ENCODE peak calls at places on chromosomes 5 and 9, in eight cellular contexts. W is neuronal stem cell; M is mesenchymal stem cell; N is tibial nerve; C is fibroblast of lung; U is left ventricle myocardium inferior; X is tibial artery; O is CD4-positive, alpha-beta memory T cell. L is an unnamed sample. For H3K4me1, the result is how much of the 10 kb centered on the place peaks cover.

GRCh38 chr5:38655691-38656090 is 99.2 kb upstream of the LIFR start:
- DNase-seq in W (no peak), M (no peak), N (no peak), C (no peak), U (no peak), X (no peak), O (no peak), L (no peak)

GRCh38 chr5:24633705-24634325 is 11.0 kb downstream of the CDH10 start:
- DNase-seq in W (peak), M (peak), N (no peak), C (peak), U (no peak), X (no peak), O (no peak), L (no peak)

GRCh38 chr9:32782476-32783167 is 718 bp upstream of the TMEM215 start:
- DNase-seq in W (no peak), M (no peak), N (no peak), C (no peak), U (no peak), X (no peak), O (no peak), L (no peak)

GRCh38 chr9:33447404-33448158 is at the start of gene AQP3:
- DNase-seq in W (peak), M (peak), N (peak), C (peak), U (peak), X (peak), O (peak), L (no peak)

GRCh38 chr9:85115473-85115872 is 445.9 kb downstream of the NTRK2 start:
- DNase-seq in W (no peak), M (no peak), N (no peak), C (no peak), U (no peak), X (no peak), O (no peak), L (no peak)

GRCh38 chr9:129497064-129497836 is 123.7 kb downstream of the C9orf50 start:
- DNase-seq in W (no peak), M (peak), N (no peak), C (no peak), U (peak), X (peak), O (no peak), L (peak)

GRCh38 chr9:128456613-128457061 is 831 bp downstream of the ODF2 start:
- DNase-seq in W (peak), M (peak), N (peak), C (peak), U (peak), X (peak), O (peak), L (peak)

GRCh38 chr5:72445969-72446368 is 61.2 kb downstream of the ZNF366 start:
- DNase-seq in W (no peak), M (no peak), N (no peak), C (no peak), U (no peak), X (no peak), O (no peak), L (no peak)

GRCh38 chr5:74016373-74016772 is 390.4 kb downstream of the ARHGEF28 start:
- DNase-seq in W (no peak), M (no peak), N (no peak), C (no peak), U (no peak), X (no peak), O (no peak), L (no peak)

GRCh38 chr9:92397853-92398252 is 6.5 kb downstream of the OGN start:
- DNase-seq in W (no peak), M (no peak), N (no peak), C (no peak), U (no peak), X (no peak), O (no peak), L (no peak)

GRCh38 chr9:113393281-113393680 is 7.8 kb downstream of the ALAD start:
- DNase-seq in W (no peak), M (no peak), N (no peak), C (no peak), U (no peak), X (no peak), O (no peak), L (no peak)

GRCh38 chr9:133120343-133121199 is 469 bp downstream of the RALGDS start:
- DNase-seq in W (no peak), M (no peak), N (no peak), C (no peak), U (no peak), X (no peak), O (peak), L (no peak)

GRCh38 chr9:1962036-1962535 is 53.1 kb upstream of the SMARCA2 start:
- DNase-seq in W (no peak), M (no peak), N (no peak), C (no peak), U (no peak), X (no peak), O (no peak), L (no peak)

DNA sequence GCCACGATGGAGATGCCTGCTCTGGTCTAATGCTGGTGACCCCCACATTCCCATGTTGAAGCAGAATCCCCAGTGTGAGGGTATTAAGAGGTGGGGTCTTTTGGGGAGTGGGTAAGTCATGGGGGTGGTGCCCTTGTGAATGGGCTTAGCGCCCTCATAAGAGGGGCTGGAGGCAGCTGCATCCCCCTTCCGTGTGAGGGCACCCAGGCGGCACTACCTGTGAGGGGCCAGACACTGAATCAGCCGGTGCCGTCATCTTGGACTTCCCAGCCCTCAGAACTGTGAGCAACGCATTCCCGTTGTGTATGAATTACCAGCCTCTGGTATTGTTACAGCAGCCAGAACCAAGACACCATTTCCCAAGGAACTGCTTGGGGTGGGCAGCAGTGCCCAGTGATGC is 27.0 kb upstream of the RNF130 start:
- DNase-seq in W (no peak), M (no peak), N (no peak), C (no peak), U (no peak), X (no peak), O (no peak), L (no peak)
- H3K27ac ChIP-seq in W (no peak), M (no peak), N (no peak), C (no peak), U (no peak), X (no peak), O (no peak), L (no peak)

GRCh38 chr9:125953314-125954019 is 206.3 kb downstream of the PBX3 start:
- DNase-seq in W (no peak), M (no peak), N (no peak), C (no peak), U (no peak), X (no peak), O (no peak), L (no peak)
- H3K4me3 ChIP-seq in W (no peak), M (no peak), N (no peak), C (no peak), U (no peak), X (no peak), O (no peak), L (no peak)

DNA sequence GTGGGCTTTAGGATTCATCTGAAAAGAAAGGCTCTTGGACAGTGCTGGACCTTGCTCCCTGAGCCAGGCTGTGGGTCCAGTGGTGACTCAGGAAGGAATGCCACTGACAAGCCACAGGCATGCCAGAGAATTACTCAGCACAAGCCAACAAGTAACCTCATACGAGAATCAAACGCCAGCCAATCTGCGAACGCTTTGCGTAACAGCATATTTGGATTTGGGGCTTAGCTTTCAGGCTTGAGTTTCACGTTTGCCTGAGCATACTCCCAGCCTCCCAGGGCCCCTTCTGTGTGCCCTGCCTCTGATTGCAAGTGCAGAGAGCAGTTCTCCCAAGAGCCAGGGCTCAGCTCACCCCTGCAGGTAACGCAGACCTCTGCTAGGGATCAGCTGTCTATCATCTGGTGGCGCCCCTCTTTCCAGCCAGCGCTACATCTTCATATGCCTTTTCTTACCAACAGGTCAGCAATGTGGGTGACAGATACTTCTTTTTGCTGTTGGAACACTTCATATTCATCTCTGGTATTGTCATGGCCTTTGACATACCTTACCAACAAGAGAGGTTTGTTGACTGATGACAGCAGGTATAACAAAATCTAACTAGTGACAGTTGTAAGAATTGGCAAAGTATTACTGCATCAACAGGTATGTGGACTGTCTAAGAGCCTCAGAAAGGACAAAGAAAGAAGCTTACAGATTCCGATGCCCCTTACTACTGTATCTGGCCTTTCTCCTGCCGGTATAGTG is 30.1 kb upstream of the ZSWIM6 start:
- DNase-seq in W (no peak), M (peak), N (no peak), C (peak), U (peak), X (peak), O (no peak), L (peak)
- H3K4me1 ChIP-seq in W (under half), M (under half), N (under half), C (under half), U (half or more), X (under half), O (under half), L (half or more)

GRCh38 chr5:138819065-138819464 is 56.1 kb downstream of the LRRTM2 start:
- DNase-seq in W (no peak), M (no peak), N (no peak), C (no peak), U (no peak), X (no peak), O (no peak), L (no peak)
- H3K27ac ChIP-seq in W (no peak), M (no peak), N (no peak), C (no peak), U (no peak), X (peak), O (no peak), L (no peak)

GRCh38 chr9:87381746-87382145 is 115.9 kb upstream of the DAPK1 start:
- DNase-seq in W (no peak), M (no peak), N (no peak), C (no peak), U (no peak), X (no peak), O (no peak), L (no peak)
- H3K4me3 ChIP-seq in W (no peak), M (no peak), N (no peak), C (no peak), U (no peak), X (no peak), O (no peak), L (no peak)

DNA sequence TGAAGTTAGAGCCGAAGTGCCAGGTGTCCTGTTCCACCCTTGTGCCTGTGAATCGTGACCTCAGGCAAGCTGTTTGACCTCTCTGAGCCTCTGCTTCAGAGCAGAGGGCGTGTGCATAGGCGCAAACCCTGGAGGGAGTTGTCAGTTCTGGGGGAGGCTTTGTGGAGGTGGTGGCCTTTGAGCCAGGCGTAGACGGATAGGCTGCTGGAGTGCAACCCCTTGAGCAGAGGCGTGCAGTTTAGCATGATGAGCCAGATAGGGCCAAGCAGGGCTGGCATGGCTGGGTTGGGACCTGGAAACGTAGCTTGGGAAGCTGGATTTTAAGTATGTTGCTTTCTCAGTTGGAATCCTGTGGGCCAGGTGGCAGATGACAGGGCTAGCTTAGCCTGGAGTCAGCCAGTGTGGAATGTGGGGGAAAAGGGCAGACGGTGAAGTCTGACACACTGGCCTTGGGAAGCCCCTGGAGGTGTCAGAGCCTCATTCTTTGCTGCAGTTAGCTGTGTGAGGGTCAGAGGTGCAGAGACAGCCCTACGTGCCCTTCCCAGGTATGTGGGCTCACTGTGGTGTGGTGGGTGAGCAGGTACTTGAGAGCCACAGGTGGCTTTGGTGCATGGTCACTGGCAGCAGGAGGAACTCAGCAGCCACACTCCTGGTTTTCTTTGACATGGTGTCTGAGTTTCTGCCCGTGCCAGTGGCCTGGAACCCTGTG is 93.4 kb downstream of the DAB2IP start:
- DNase-seq in W (no peak), M (peak), N (no peak), C (no peak), U (no peak), X (no peak), O (no peak), L (no peak)
- H3K4me1 ChIP-seq in W (under half), M (half or more), N (under half), C (under half), U (half or more), X (under half), O (under half), L (under half)

DNA sequence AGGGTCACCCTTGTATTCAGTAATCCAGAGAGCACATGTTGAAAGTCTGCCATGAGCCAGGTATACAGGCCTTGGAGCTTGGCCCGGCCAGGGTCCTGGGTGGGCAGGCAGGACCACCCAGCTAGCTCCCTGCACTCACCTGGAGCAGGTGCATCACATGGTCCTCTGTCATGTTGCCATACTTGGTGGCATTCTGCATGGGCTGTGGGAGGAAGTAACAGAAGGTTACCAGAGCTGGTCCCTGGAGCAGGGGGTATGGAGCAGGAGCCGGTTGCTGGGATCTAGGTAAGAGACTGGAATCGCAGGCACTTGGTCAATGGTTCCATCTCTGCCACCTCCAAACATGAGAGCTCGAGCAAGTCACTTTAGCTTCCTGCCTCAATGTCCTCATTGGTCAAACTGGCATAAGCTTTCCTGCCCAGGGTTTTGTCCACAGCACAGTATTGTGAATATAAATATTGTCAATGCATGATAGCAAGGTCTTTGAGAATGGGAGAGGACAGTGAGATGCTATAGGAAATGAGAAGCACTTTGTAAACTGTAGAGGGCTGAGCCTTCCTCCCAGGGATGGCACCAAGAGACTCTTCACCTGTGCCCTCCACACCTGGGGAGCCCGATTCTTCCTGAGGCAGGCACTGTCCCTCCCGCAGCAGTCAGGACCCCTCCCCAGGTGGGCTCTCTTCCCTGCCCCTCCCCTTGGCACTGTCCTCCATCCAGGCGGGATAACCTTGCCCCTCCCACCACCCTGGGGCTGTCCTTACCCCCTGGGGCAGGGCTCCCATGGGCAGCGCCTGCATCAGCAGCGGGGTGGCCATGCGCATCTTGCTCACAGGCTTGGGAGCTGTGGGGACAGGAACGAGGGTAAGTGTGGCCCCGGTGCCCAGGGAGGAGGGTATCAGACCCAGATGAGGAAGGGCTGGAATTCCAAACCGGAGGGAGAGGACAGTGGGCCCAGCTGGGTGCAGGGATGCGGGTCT is 6.3 kb downstream of the CD74 start:
- DNase-seq in W (no peak), M (no peak), N (no peak), C (no peak), U (no peak), X (no peak), O (no peak), L (no peak)
- H3K27ac ChIP-seq in W (no peak), M (no peak), N (peak), C (no peak), U (peak), X (no peak), O (no peak), L (no peak)

DNA sequence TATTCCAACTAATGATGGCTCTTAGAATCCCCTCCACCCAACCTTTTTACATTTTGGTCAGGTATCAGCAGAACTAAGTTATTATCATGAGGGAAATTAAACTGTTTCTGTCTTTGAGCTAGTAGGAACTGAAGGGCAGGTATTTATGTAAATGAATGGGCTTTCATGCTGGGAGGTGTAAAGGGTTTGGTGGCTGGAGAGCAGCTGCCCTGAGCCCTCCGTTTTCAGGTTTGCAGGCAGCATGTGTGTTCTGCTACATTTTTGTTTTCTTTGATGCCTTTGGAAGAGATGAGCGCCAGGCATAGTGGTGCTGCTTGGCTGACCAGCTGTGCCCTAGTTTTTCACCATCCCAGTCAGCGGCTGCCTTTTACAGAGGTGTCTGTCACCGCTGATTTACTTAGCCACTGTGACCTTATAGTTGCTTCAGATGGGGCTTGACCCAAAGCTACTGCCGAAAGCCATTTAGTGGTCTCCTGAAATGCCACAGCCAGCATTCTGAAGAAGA is 231.9 kb downstream of the MAST4 start:
- DNase-seq in W (peak), M (no peak), N (no peak), C (no peak), U (no peak), X (no peak), O (no peak), L (no peak)
- H3K4me3 ChIP-seq in W (peak), M (no peak), N (peak), C (peak), U (peak), X (peak), O (no peak), L (no peak)

DNA sequence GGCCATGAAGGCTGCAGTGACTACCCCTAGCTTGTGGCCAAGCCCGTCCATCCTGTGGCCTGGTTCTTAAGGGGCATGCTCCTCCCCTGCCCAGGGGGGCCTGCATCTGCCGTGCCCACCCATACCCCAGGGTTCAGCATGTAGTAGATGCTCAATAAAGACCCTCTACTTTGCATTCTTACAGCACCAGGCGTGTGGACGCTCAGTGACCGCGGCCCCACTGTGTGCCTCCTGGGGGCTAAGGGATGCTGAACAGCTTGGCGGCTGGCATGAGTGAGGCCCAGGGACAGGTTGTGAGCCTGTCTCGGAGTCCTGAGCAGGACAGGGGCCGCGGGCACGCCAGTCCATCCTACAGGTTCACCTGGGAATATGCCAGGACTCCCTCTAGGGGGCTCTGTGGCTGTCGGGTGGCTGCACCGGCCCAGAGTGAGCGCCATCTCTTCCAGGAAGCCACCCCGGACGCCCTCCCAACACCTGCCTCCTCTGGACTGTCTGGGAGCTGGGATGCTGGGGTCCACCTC is 9.1 kb downstream of the NOTCH1 start:
- DNase-seq in W (no peak), M (no peak), N (no peak), C (no peak), U (no peak), X (no peak), O (no peak), L (no peak)
- H3K4me1 ChIP-seq in W (under half), M (under half), N (under half), C (under half), U (half or more), X (under half), O (half or more), L (under half)

L was measured in SJSA1.